ENCODE peak calls at places on chromosomes 16 and 17, in four cellular contexts. O, N, M and V are unnamed samples.

GRCh38 chr17:81241648-81242420 is 2.7 kb downstream of the NDUFAF8 start:
- DNase-seq in O (peak; percentile 51), N (peak; percentile 19), M (peak; percentile 74), V (peak; percentile 82)

GRCh38 chr16:23174622-23175021 is 7.9 kb upstream of the SCNN1G start:
- DNase-seq in O (no peak), N (peak; percentile 15), M (no peak), V (no peak)

GRCh38 chr16:51465026-51465425 is 314.0 kb upstream of the SALL1 start:
- DNase-seq in O (no peak), N (peak; percentile 76), M (no peak), V (no peak)

GRCh38 chr16:1183235-1183907 is 30.5 kb downstream of the CACNA1H start:
- DNase-seq in O (peak; percentile 53), N (peak; percentile 74), M (peak; percentile 76), V (peak; percentile 94)

GRCh38 chr17:48497103-48497502 is 33.7 kb downstream of the HOXB1 start:
- DNase-seq in O (no peak), N (peak; percentile 82), M (no peak), V (no peak)

GRCh38 chr16:4944333-4945281 is 7.7 kb upstream of the PPL start:
- DNase-seq in O (peak; percentile 84), N (peak; percentile 97), M (peak; percentile 92), V (peak; percentile 97)

GRCh38 chr17:38871992-38872605 is 2.2 kb downstream of the LASP1 start:
- DNase-seq in O (no peak), N (no peak), M (no peak), V (no peak)

GRCh38 chr17:67481808-67482207 is 104.7 kb downstream of the PITPNC1 start:
- DNase-seq in O (no peak), N (peak; percentile 37), M (no peak), V (no peak)

GRCh38 chr17:81160747-81161453 is 4.4 kb upstream of the PVALEF start:
- DNase-seq in O (no peak), N (no peak), M (peak; percentile 52), V (no peak)

GRCh38 chr16:80084614-80085013 is 456.2 kb upstream of the DYNLRB2 start:
- DNase-seq in O (peak; percentile 27), N (peak; percentile 47), M (peak; percentile 56), V (no peak)

GRCh38 chr16:65336169-65336568 is 214.3 kb upstream of the CDH11 start:
- DNase-seq in O (no peak), N (peak; percentile 93), M (no peak), V (no peak)

GRCh38 chr17:7889166-7889584 is 586 bp downstream of the CHD3 start:
- DNase-seq in O (peak; percentile 96), N (peak; percentile 83), M (peak; percentile 99), V (peak; percentile 98)
- H3K4me3 ChIP-seq in O (no peak overlapping the region), N (peak overlapping the region; percentile 17), M (no peak overlapping the region), V (no peak overlapping the region)

GRCh38 chr17:512311-512710 is 159.7 kb upstream of the RPH3AL start:
- DNase-seq in O (no peak), N (no peak), M (no peak), V (no peak)

GRCh38 chr17:511001-511690 is 158.5 kb upstream of the RPH3AL start:
- DNase-seq in O (no peak), N (peak; percentile 83), M (no peak), V (no peak)

GRCh38 chr17:514584-514983 is 162.0 kb upstream of the RPH3AL start:
- DNase-seq in O (no peak), N (no peak), M (no peak), V (no peak)

GRCh38 chr17:511833-512251 is 159.2 kb upstream of the RPH3AL start:
- DNase-seq in O (no peak), N (peak; percentile 38), M (no peak), V (no peak)

DNA sequence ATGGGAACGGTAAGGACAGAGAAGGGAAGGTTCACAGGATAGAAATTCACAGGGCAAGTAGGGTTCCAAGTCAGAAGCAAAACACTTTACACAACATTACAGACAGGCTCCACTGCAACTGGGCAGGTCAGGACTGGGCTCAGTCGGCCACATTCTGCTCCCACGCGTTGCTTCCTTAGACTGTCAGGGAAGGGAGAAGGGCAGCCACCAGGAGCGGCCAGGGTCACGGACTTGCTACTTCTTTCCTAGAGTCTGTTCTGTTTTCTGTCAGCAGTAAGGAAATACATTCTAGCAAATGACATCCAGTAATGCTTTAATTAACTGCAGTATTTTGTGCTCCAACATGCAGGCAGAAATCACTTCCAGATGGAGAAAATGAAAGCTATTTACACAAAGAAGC is 160.3 kb upstream of the RPH3AL start:
- DNase-seq in O (no peak), N (no peak), M (no peak), V (no peak)
- H3K4me3 ChIP-seq in O (no peak overlapping the region), N (no peak overlapping the region), M (no peak overlapping the region), V (no peak overlapping the region)

GRCh38 chr17:16239931-16240330 is 22.9 kb downstream of the PIGL start:
- DNase-seq in O (no peak), N (no peak), M (no peak), V (no peak)

GRCh38 chr17:16241906-16242399 is 24.9 kb downstream of the PIGL start:
- DNase-seq in O (no peak), N (no peak), M (no peak), V (no peak)

GRCh38 chr17:16243811-16244567 is 27.0 kb downstream of the PIGL start:
- DNase-seq in O (peak; percentile 23), N (peak; percentile 12), M (no peak), V (no peak)

GRCh38 chr17:16247589-16247984 is 30.6 kb downstream of the PIGL start:
- DNase-seq in O (peak; percentile 21), N (no peak), M (no peak), V (no peak)

GRCh38 chr17:16243385-16243784 is 26.4 kb downstream of the PIGL start:
- DNase-seq in O (no peak), N (no peak), M (no peak), V (no peak)
- H3K4me3 ChIP-seq in O (no peak overlapping the region), N (no peak overlapping the region), M (no peak overlapping the region), V (no peak overlapping the region)

GRCh38 chr17:60359415-60359814 is 32.5 kb downstream of the USP32 start:
- DNase-seq in O (no peak), N (no peak), M (no peak), V (no peak)

GRCh38 chr17:60358611-60359225 is 33.2 kb downstream of the USP32 start:
- DNase-seq in O (no peak), N (no peak), M (no peak), V (no peak)

GRCh38 chr17:60355663-60356594 is 36.0 kb downstream of the USP32 start:
- DNase-seq in O (no peak), N (no peak), M (no peak), V (no peak)

GRCh38 chr17:60354223-60354622 is 37.7 kb downstream of the USP32 start:
- DNase-seq in O (no peak), N (peak; percentile 80), M (no peak), V (no peak)

GRCh38 chr17:60356947-60357346 is 35.0 kb downstream of the USP32 start:
- DNase-seq in O (no peak), N (peak; percentile 40), M (no peak), V (no peak)
- H3K4me3 ChIP-seq in O (no peak overlapping the region), N (no peak overlapping the region), M (no peak overlapping the region), V (no peak overlapping the region)

DNA sequence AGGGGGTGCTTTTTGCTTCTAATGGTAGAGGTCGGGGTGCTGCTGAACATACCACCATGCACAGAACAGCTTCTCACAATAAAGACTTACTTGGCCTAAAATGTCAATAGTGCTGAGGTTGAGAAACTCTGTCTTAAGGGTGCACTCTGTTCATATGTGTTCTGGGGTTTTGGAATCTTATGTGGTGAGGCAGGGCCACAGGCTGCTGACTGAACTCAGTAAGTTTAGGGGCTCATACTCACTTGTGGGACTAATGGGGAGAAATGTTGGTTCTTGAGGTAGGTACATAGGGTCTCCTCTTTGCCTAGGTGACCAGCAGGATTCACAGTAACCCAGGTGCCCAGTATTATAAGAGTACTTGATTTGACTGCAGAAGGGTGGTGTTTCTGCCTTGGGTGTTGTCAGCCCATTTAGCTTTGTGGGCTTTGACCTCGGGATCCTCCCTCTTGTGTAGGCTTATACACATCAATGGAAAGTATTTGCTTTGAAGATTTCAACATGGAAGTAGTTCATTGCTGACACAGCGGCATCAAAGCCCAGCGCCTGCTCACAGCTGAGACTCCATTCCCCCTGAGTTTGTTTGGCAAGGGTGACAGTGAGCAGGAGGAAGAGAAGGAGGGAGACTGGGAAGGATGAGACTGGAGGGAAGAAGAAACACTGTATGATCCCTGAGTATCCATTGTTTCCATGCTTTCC is 17.2 kb downstream of the SLC7A6 start:
- DNase-seq in O (no peak), N (no peak), M (no peak), V (no peak)
- H3K4me3 ChIP-seq in O (no peak overlapping the region), N (no peak overlapping the region), M (no peak overlapping the region), V (no peak overlapping the region)